ENCODE peak calls at places on chromosomes 11 and 22, in five cellular contexts. U is stimulated activated CD4-positive, alpha-beta T cell treated with anti-CD3 and anti-CD28 coated beads, Interleukin-12 subunit alpha, Interleukin-12 subunit beta, amount 100 ng/mL, for 48 hours; N is LHCN-M2; J is GM20000; F is CD8-positive, alpha-beta memory T cell. T is an unnamed sample.

GRCh38 chr22:37267128-37267587 is 15.2 kb upstream of the CYTH4 start:
- DNase-seq in U (no peak), N (no peak), J (peak; percentile 76), F (peak; percentile 77), T (peak; percentile 55)

GRCh38 chr11:124725719-124726105 is 14.0 kb upstream of the NRGN start:
- DNase-seq in J (no peak), U (no peak), F (no peak), N (peak; percentile 60), T (no peak)

GRCh38 chr11:121318848-121319834 is 26.6 kb downstream of the SC5D start:
- DNase-seq in J (no peak), F (no peak), U (no peak), N (peak; percentile 40), T (no peak)

GRCh38 chr22:44455963-44456358 is 42.1 kb downstream of the RTL6 start:
- DNase-seq in J (no peak), U (no peak), F (no peak), N (no peak), T (no peak)

GRCh38 chr11:120974980-120975379 is 48.9 kb upstream of the TBCEL start:
- DNase-seq in F (no peak), N (peak; percentile 27), U (no peak), J (no peak), T (no peak)

GRCh38 chr11:1573077-1573846 is 1.2 kb upstream of the DUSP8 start:
- DNase-seq in U (no peak), N (no peak), J (peak; percentile 36), F (peak; percentile 73), T (peak; percentile 71)

GRCh38 chr22:49636214-49636613 is 191.5 kb downstream of the BRD1 start:
- DNase-seq in J (no peak), U (no peak), N (no peak), F (no peak), T (no peak)

GRCh38 chr11:128587415-128587814 is at the start of gene ETS1:
- DNase-seq in N (no peak), J (no peak), F (no peak), U (no peak), T (no peak)

GRCh38 chr11:119694334-119694733 is 34.7 kb downstream of the NECTIN1 start:
- DNase-seq in N (no peak), F (no peak), U (no peak), J (peak; percentile 62), T (peak; percentile 61)

GRCh38 chr22:19287889-19288288 is 3.6 kb downstream of the CLTCL1 start:
- DNase-seq in N (peak; percentile 81), U (no peak), J (no peak), F (no peak), T (no peak)

GRCh38 chr22:44116755-44117684 is 63.7 kb upstream of the PARVG start:
- DNase-seq in U (no peak), N (no peak), J (no peak), F (no peak), T (no peak)

GRCh38 chr22:47835726-47836125 is 1073.3 kb downstream of the TBC1D22A start:
- DNase-seq in N (peak; percentile 84), U (no peak), J (no peak), F (no peak), T (no peak)

GRCh38 chr22:32823024-32823730 is 21.7 kb downstream of the TIMP3 start:
- DNase-seq in J (no peak), N (no peak), F (no peak), U (no peak), T (peak; percentile 45)

GRCh38 chr11:13462928-13463778 is at the start of gene BTBD10:
- DNase-seq in J (peak; percentile 92), N (peak; percentile 92), U (peak; percentile 86), F (peak; percentile 96), T (peak; percentile 95)

GRCh38 chr11:115941481-115941993 is 437.3 kb upstream of the CADM1 start:
- DNase-seq in J (no peak), U (no peak), F (no peak), N (peak; percentile 100), T (peak; percentile 22)

GRCh38 chr22:32746715-32747114 is 54.8 kb upstream of the TIMP3 start:
- DNase-seq in J (no peak), N (no peak), F (no peak), U (no peak), T (no peak)

GRCh38 chr22:19765477-19766234 is 5.1 kb downstream of the TBX1 start:
- DNase-seq in U (no peak), J (peak; percentile 54), N (no peak), F (no peak), T (no peak)

GRCh38 chr11:110878513-110878912 is 166.3 kb upstream of the ARHGAP20 start:
- DNase-seq in J (no peak), U (no peak), N (peak; percentile 73), F (no peak), T (no peak)

GRCh38 chr22:27237342-27237741 is 564.2 kb downstream of the MN1 start:
- DNase-seq in J (no peak), U (no peak), N (no peak), F (no peak), T (no peak)

GRCh38 chr11:100961633-100962032 is 168.0 kb downstream of the PGR start:
- DNase-seq in N (no peak), F (no peak), J (no peak), U (no peak), T (no peak)

GRCh38 chr11:35619030-35619753 is 932 bp downstream of the FJX1 start:
- DNase-seq in N (peak; percentile 59), F (no peak), J (peak; percentile 66), U (no peak), T (peak; percentile 8)

GRCh38 chr11:12702999-12703453 is 28.8 kb downstream of the TEAD1 start:
- DNase-seq in N (no peak), J (no peak), U (no peak), F (no peak), T (no peak)

GRCh38 chr11:130076774-130077481 is 7.2 kb downstream of the APLP2 start:
- DNase-seq in N (no peak), J (no peak), U (no peak), F (no peak), T (no peak)

GRCh38 chr22:19022755-19023154 is 86.7 kb upstream of the PRODH start:
- DNase-seq in J (no peak), U (no peak), N (no peak), F (no peak), T (no peak)

GRCh38 chr11:65310756-65311155 is 3.9 kb upstream of the CDC42EP2 start:
- DNase-seq in F (no peak), J (no peak), N (peak; percentile 58), U (no peak), T (no peak)

GRCh38 chr11:60631939-60632338 is 67.5 kb upstream of the MS4A8 start:
- DNase-seq in N (no peak), U (no peak), J (no peak), F (no peak), T (no peak)

GRCh38 chr22:40572976-40573375 is 63.5 kb downstream of the MRTFA start:
- DNase-seq in F (no peak), U (no peak), J (no peak), N (peak; percentile 24), T (no peak)